ENCODE peak calls at places on chromosomes 2 and 18, in four cellular contexts. W is A549, Z is K562, T is HepG2. H is an unnamed sample.
A peak's percentile ranks its signal among the peaks of the same experiment; 100 is the strongest.

GRCh38 chr2:219442206-219443015 is 7.8 kb downstream of the SPEG start:
- DNase-seq in W (no peak), Z (no peak), T (no peak), H (no peak)

GRCh38 chr2:218806346-218806978 is 24.5 kb downstream of the CYP27A1 start:
- DNase-seq in W (no peak), Z (no peak), T (peak; percentile 91), H (peak; percentile 32)

GRCh38 chr2:79757526-79757925 is 244.7 kb downstream of the CTNNA2 start:
- DNase-seq in W (no peak), Z (no peak), T (no peak), H (no peak)

GRCh38 chr2:137644689-137645088 is 319.6 kb upstream of the HNMT start:
- DNase-seq in W (no peak), Z (no peak), T (no peak), H (no peak)

GRCh38 chr2:72143441-72144356 is 4.0 kb downstream of the CYP26B1 start:
- DNase-seq in W (no peak), Z (no peak), T (no peak), H (no peak)

GRCh38 chr2:219500135-219500534 is 1.4 kb downstream of the GMPPA start:
- DNase-seq in W (no peak), Z (no peak), T (peak; percentile 43), H (no peak)

GRCh38 chr18:27728659-27729058 is 448.3 kb downstream of the CDH2 start:
- DNase-seq in W (no peak), Z (no peak), T (no peak), H (no peak)

GRCh38 chr18:74597662-74598349 is at the start of gene ZNF407:
- DNase-seq in W (peak; percentile 57), Z (peak; percentile 83), T (peak; percentile 90), H (peak; percentile 61)

GRCh38 chr2:191333911-191334357 is 88.7 kb downstream of the MYO1B start:
- DNase-seq in W (no peak), Z (no peak), T (no peak), H (no peak)

GRCh38 chr18:58726671-58727070 is 55.4 kb downstream of the MALT1 start:
- DNase-seq in W (no peak), Z (no peak), T (no peak), H (no peak)

GRCh38 chr2:161982548-161982947 is 91.5 kb downstream of the DPP4 start:
- DNase-seq in W (no peak), Z (no peak), T (no peak), H (no peak)

GRCh38 chr2:106030287-106031268 is 163.5 kb downstream of the UXS1 start:
- DNase-seq in W (no peak), Z (no peak), T (peak; percentile 90), H (no peak)

GRCh38 chr2:69811591-69811990 is 17.9 kb upstream of the GMCL1 start:
- DNase-seq in W (no peak), Z (no peak), T (no peak), H (no peak)

GRCh38 chr18:73920033-73920432 is 227.6 kb downstream of the FBXO15 start:
- DNase-seq in W (no peak), Z (no peak), T (no peak), H (no peak)

GRCh38 chr2:49045083-49045482 is 109.2 kb downstream of the FSHR start:
- DNase-seq in W (no peak), Z (no peak), T (no peak), H (no peak)

GRCh38 chr2:150125188-150125587 is 362.3 kb downstream of the RND3 start:
- DNase-seq in W (no peak), Z (no peak), T (no peak), H (no peak)

GRCh38 chr2:19146867-19147266 is 211.6 kb downstream of the OSR1 start:
- DNase-seq in W (no peak), Z (no peak), T (no peak), H (no peak)

GRCh38 chr18:44887227-44887631 is 206.5 kb downstream of the SETBP1 start:
- DNase-seq in W (peak; percentile 1), Z (no peak), T (no peak), H (peak; percentile 69)

GRCh38 chr2:70671059-70671685 is 96.8 kb downstream of the ADD2 start:
- DNase-seq in W (no peak), Z (no peak), T (no peak), H (no peak)

GRCh38 chr18:69885841-69886531 is 61.7 kb downstream of the CD226 start:
- DNase-seq in W (no peak), Z (no peak), T (peak; percentile 48), H (peak; percentile 72)

GRCh38 chr2:73225513-73226360 is 7.3 kb downstream of the PRADC1 start:
- DNase-seq in W (no peak), Z (no peak), T (no peak), H (no peak)

GRCh38 chr2:101802329-101802728 is 104.8 kb downstream of the MAP4K4 start:
- DNase-seq in W (no peak), Z (no peak), T (peak; percentile 77), H (no peak)

GRCh38 chr2:95287806-95288205 is 9.3 kb upstream of the KCNIP3 start:
- DNase-seq in W (no peak), Z (no peak), T (no peak), H (no peak)

GRCh38 chr2:180943275-180943674 is 37.1 kb upstream of the UBE2E3 start:
- DNase-seq in W (no peak), Z (no peak), T (no peak), H (no peak)

GRCh38 chr18:70453058-70453775 is 164.4 kb downstream of the SOCS6 start:
- DNase-seq in W (no peak), Z (no peak), T (no peak), H (no peak)

GRCh38 chr2:110867078-110867477 is 134.7 kb downstream of the ACOXL start:
- DNase-seq in W (no peak), Z (no peak), T (no peak), H (no peak)

GRCh38 chr2:63379438-63379837 is 208.8 kb downstream of the WDPCP start:
- DNase-seq in W (no peak), Z (no peak), T (no peak), H (no peak)

GRCh38 chr2:240164586-240164985 is 24.1 kb upstream of the OTOS start:
- DNase-seq in W (no peak), Z (no peak), T (no peak), H (no peak)

GRCh38 chr2:148303166-148303565 is 282.3 kb downstream of the MBD5 start:
- DNase-seq in W (no peak), Z (no peak), T (no peak), H (no peak)

GRCh38 chr2:201648-202433 is 62.0 kb downstream of the SH3YL1 start:
- DNase-seq in W (no peak), Z (no peak), T (no peak), H (no peak)

GRCh38 chr2:213187833-213188532 is 36.6 kb upstream of the IKZF2 start:
- DNase-seq in W (peak; percentile 8), Z (no peak), T (peak; percentile 84), H (no peak)
- TF ChIP-seq POLR2AphosphoS2 in W (no peak), Z (no peak), T (no peak), H (no peak)

GRCh38 chr2:26464390-26465265 is 13.3 kb downstream of the OTOF start:
- DNase-seq in W (no peak), Z (no peak), T (no peak), H (no peak)
- TF ChIP-seq POLR2AphosphoS2 in W (no peak), Z (no peak), T (no peak), H (no peak)

DNA sequence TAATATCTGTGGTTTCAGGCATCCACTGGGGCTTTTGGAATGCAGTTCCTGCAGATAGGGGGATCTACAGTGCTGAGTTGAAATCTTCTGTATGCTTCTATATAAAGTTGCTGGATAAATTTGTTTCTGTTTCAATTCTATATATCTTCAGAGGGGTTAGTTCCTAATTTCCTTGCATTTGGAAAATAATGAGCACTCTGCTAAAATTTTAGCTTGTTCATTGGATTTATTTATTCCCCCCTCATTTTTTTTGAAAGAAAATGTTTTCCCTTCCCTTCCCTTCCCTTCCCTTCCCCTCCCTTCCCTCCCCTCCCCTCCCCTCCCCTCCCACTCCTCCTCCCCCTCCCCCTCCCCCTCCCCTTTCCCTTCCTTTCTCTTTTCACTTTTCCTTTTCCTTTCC is 212.3 kb downstream of the GPD2 start:
- DNase-seq in W (no peak), Z (no peak), T (no peak), H (no peak)
- TF ChIP-seq POLR2AphosphoS2 in W (no peak), Z (no peak), T (no peak), H (no peak)

DNA sequence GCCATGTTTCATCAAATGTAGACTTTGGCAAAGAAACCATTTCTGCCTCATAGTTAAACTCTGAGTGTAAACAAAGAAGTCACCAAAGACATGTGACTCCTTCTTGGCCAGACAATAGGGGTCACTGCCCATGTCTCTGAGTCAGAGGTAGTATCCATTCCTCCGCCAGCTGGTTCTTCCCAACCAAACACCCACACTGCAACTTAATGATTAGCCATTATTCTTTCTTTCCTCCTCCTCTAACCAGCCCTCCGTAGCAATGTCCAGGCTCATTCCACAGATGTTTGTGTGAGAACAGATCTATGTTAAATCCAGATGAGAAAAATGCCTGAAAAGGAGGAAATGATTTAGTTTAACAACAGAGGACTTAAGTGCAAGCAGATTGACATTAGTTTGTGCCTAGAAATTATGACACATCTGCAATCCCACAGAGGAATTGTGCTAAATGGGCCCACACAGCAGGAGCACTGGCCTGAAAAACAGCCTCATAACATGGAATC is 127.9 kb upstream of the SH3BP4 start:
- DNase-seq in W (peak; percentile 87), Z (no peak), T (peak; percentile 80), H (no peak)
- TF ChIP-seq POLR2AphosphoS2 in W (no peak), Z (no peak), T (no peak), H (no peak)

GRCh38 chr2:181962142-181962541 is 23.5 kb upstream of the PPP1R1C start:
- DNase-seq in W (no peak), Z (no peak), T (no peak), H (no peak)
- TF ChIP-seq POLR2AphosphoS2 in W (no peak), Z (no peak), T (no peak), H (no peak)

DNA sequence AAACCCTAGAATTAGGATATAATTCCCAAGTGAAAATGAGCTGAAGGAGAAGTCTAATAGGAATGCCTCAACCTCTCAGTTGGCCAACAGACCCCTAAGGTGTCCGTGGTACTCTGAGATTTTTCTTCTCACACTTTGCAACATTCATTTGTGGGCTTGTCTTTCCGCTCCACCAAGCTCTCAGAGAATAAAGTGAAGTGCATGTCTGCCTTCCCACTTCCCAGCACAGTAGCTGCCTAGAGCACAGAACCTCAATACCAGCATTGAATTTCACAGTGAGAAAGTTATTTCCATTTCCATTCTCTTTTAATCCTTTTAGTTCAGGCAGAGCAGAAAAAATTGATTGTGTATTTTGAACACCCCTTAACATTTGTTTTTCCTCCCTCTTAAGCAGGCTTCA is 451.8 kb downstream of the TGIF1 start:
- DNase-seq in W (no peak), Z (no peak), T (no peak), H (no peak)
- TF ChIP-seq POLR2AphosphoS2 in W (no peak), Z (no peak), T (no peak), H (no peak)

GRCh38 chr2:3805120-3805519 is 101.7 kb downstream of the DCDC2C start:
- DNase-seq in W (peak; percentile 64), Z (peak; percentile 31), T (peak; percentile 57), H (no peak)
- TF ChIP-seq POLR2AphosphoS2 in W (no peak), Z (no peak), T (no peak), H (no peak)